ENCODE peak calls at places on chromosomes 3 and 15, in eight cellular contexts. S, R, Q, M, W, A, Z and I are unnamed samples.

GRCh38 chr3:194265505-194265892 is 85.6 kb downstream of the CPN2 start:
- DNase-seq in S (no peak), R (no peak), Q (no peak), M (peak; percentile 91), W (no peak), A (no peak), Z (peak; percentile 99), I (no peak)

GRCh38 chr3:97972976-97973375 is 745 bp upstream of the RIOX2 start:
- DNase-seq in S (no peak), R (no peak), Q (no peak), M (no peak), W (no peak), A (no peak), Z (no peak), I (no peak)

GRCh38 chr15:38002883-38003477 is 68.5 kb downstream of the TMCO5A start:
- DNase-seq in S (no peak), R (peak; percentile 67), Q (no peak), M (peak; percentile 31), W (peak; percentile 80), A (no peak), Z (peak; percentile 60), I (no peak)

GRCh38 chr3:13133471-13133981 is 60.3 kb upstream of the IQSEC1 start:
- DNase-seq in S (no peak), R (no peak), Q (no peak), M (no peak), W (no peak), A (no peak), Z (no peak), I (no peak)

GRCh38 chr15:45499426-45499825 is 23.1 kb downstream of the SLC30A4 start:
- DNase-seq in S (no peak), R (no peak), Q (no peak), M (no peak), W (no peak), A (no peak), Z (peak; percentile 57), I (no peak)

GRCh38 chr3:113242091-113242581 is 30.8 kb downstream of the BOC start:
- DNase-seq in S (no peak), R (no peak), Q (no peak), M (no peak), W (peak; percentile 85), A (no peak), Z (peak; percentile 84), I (no peak)

GRCh38 chr3:85571835-85572234 is 613.0 kb downstream of the CADM2 start:
- DNase-seq in S (no peak), R (no peak), Q (no peak), M (peak; percentile 19), W (no peak), A (no peak), Z (peak; percentile 31), I (no peak)

GRCh38 chr15:80991446-80991845 is 1.8 kb upstream of the MESD start:
- DNase-seq in S (no peak), R (no peak), Q (no peak), M (peak; percentile 61), W (no peak), A (no peak), Z (no peak), I (no peak)

GRCh38 chr3:119160815-119161214 is 12.6 kb upstream of the UPK1B start:
- DNase-seq in S (no peak), R (no peak), Q (no peak), M (no peak), W (no peak), A (no peak), Z (no peak), I (no peak)

GRCh38 chr3:14537590-14538450 is 2.3 kb downstream of the GRIP2 start:
- DNase-seq in S (no peak), R (no peak), Q (peak; percentile 65), M (peak; percentile 76), W (peak; percentile 79), A (no peak), Z (no peak), I (no peak)

GRCh38 chr15:25169318-25169717 is 214.5 kb downstream of the SNRPN start:
- DNase-seq in S (no peak), R (no peak), Q (no peak), M (peak; percentile 5), W (no peak), A (peak; percentile 67), Z (no peak), I (no peak)

GRCh38 chr3:150779402-150779858 is 16.5 kb upstream of the SIAH2 start:
- DNase-seq in S (no peak), R (no peak), Q (no peak), M (no peak), W (no peak), A (no peak), Z (no peak), I (no peak)

GRCh38 chr3:50627407-50628051 is 10.6 kb downstream of the MAPKAPK3 start:
- DNase-seq in S (no peak), R (peak; percentile 41), Q (peak; percentile 40), M (peak; percentile 83), W (no peak), A (peak; percentile 85), Z (peak; percentile 72), I (no peak)

GRCh38 chr3:112308151-112308911 is 14.3 kb upstream of the SLC9C1 start:
- DNase-seq in S (no peak), R (peak; percentile 76), Q (no peak), M (no peak), W (no peak), A (peak; percentile 69), Z (peak; percentile 39), I (no peak)

GRCh38 chr15:45732544-45733130 is 97.8 kb downstream of the SQOR start:
- DNase-seq in S (no peak), R (peak; percentile 36), Q (no peak), M (no peak), W (peak; percentile 19), A (no peak), Z (no peak), I (no peak)

GRCh38 chr3:195025881-195026200 is 245.1 kb downstream of the XXYLT1 start:
- DNase-seq in S (no peak), R (no peak), Q (no peak), M (no peak), W (no peak), A (peak; percentile 38), Z (no peak), I (no peak)

GRCh38 chr3:4311496-4311895 is 8.3 kb downstream of the SETMAR start:
- DNase-seq in S (no peak), R (peak; percentile 7), Q (no peak), M (no peak), W (no peak), A (no peak), Z (no peak), I (no peak)
- TF ChIP-seq CTCF in S (no peak), R (no peak), Q (no peak), M (no peak), W (no peak), A (no peak), Z (no peak), I (no peak)

DNA sequence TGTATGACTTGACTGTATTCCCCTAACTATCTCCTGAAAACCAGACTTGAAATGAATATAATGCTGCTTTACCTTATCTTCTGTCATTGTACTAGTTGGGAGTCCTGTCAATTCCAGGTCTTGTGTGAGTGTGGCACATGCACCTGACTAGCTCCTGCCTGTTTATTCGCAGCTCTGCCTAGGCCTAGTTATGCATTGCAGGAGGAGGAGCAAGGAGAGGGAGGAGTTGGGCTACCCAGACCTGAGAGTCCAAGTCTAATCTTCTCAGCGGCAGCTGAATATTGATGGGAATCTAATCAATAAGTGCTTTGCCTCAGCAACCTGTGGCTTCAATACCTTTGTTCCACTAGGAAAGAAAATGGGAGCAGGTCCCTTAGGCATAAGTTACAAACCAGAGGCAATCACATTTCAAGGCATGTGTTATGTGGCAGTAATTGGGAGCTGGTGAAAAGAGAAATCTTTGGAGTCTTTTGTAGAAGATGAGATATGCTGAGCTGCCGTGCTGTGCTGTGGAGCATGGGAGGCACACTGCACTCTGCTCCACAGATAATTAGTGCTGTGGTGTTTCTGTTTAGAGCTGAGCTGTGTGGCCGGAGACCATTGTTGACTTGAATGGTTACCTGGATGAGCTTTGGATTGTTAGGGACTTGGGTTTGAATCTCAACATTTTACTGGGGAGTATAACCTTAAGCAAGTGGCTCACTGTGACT is at the start of gene SLC2A2:
- DNase-seq in S (no peak), R (no peak), Q (no peak), M (no peak), W (no peak), A (no peak), Z (no peak), I (no peak)
- H3K4me1 ChIP-seq in S (no peaks in the 10 kb centered on the region), R (peaks cover 5% of the 10 kb centered on the region), Q (no peaks in the 10 kb centered on the region), M (no peaks in the 10 kb centered on the region), W (no peaks in the 10 kb centered on the region), A (peaks cover 3% of the 10 kb centered on the region), Z (peaks cover 21% of the 10 kb centered on the region), I (peaks cover 17% of the 10 kb centered on the region)

GRCh38 chr3:127597020-127597771 is 1.0 kb upstream of the MCM2 start:
- DNase-seq in S (no peak), R (no peak), Q (no peak), M (no peak), W (no peak), A (no peak), Z (no peak), I (no peak)
- H3K27ac ChIP-seq in S (no peak overlapping the region), R (no peak overlapping the region), Q (peak overlapping the region; percentile 75), M (no peak overlapping the region), W (peak overlapping the region; percentile 96), A (no peak overlapping the region), Z (no peak overlapping the region), I (no peak overlapping the region)

GRCh38 chr15:64093627-64094417 is at the start of gene CIAO2A:
- DNase-seq in S (peak; percentile 92), R (peak; percentile 96), Q (peak; percentile 96), M (peak; percentile 94), W (peak; percentile 99), A (peak; percentile 99), Z (peak; percentile 97), I (peak; percentile 99)

GRCh38 chr15:64090527-64090926 is 3.1 kb downstream of the CIAO2A start:
- DNase-seq in S (no peak), R (no peak), Q (no peak), M (no peak), W (no peak), A (no peak), Z (no peak), I (no peak)

GRCh38 chr15:64092864-64093626 is 593 bp downstream of the CIAO2A start:
- DNase-seq in S (peak; percentile 32), R (peak; percentile 51), Q (peak; percentile 56), M (peak; percentile 54), W (peak; percentile 67), A (no peak), Z (peak; percentile 74), I (no peak)

GRCh38 chr15:64089553-64090280 is 3.9 kb downstream of the CIAO2A start:
- DNase-seq in S (no peak), R (no peak), Q (no peak), M (no peak), W (no peak), A (no peak), Z (no peak), I (no peak)

DNA sequence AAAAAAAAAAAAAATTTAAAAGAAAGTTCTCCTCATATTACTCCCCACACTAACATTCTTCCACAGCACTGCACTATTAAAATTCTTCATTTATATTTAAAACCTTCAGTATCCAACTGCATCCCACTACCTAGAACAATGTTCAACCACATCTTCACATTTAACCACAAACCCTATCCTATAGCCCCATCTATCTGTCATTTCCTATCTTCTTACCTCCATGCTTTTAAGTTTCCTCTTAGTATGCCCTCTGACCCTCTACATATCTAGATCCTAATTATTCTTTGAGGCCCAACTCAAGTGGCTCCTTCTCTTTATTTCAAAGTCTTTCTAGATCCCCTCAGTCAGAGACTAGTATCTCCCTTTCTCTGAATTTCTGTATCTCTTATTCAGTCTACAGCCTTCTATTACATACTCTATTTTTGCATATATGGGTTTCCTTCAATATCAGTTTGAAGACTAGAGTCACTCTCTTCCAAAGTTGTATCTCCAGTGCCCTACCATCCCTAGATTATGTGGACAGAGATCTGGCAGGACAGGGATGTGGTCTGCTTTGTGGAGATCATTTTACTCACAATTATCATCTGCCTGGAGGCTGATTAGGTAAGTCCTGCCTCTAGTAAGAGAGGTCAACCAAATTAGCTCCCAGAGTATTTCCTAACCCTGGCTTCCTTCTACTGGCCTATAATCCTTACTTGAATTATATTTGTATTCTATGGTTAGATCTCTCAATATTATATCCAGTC is 1.4 kb downstream of the CIAO2A start:
- DNase-seq in S (no peak), R (no peak), Q (no peak), M (no peak), W (no peak), A (no peak), Z (no peak), I (no peak)
- TF ChIP-seq CTCF in S (peak; percentile 47), R (no peak), Q (peak; percentile 19), M (no peak), W (peak; percentile 17), A (peak; percentile 46), Z (no peak), I (no peak)